ENCODE peak calls at places on chromosomes 16 and 17, in five cellular contexts. C is H9, I is trophoblast cell, S is neuronal stem cell, G is mesenchymal stem cell. J is an unnamed sample.

GRCh38 chr17:57085448-57086068 is 512 bp downstream of the AKAP1 start:
- DNase-seq in S (peak), I (peak), G (peak), C (peak), J (peak)

GRCh38 chr17:1181769-1182137 is 2.0 kb upstream of the ABR start:
- DNase-seq in I (no peak), S (no peak), C (no peak), G (peak), J (no peak)

GRCh38 chr16:50747206-50747956 is 5.5 kb downstream of the CYLD start:
- DNase-seq in G (peak), I (no peak), S (no peak), C (no peak), J (no peak)

GRCh38 chr16:24538756-24539294 is 541 bp upstream of the RBBP6 start:
- DNase-seq in G (peak), I (peak), C (no peak), S (no peak), J (no peak)

GRCh38 chr16:14015948-14016347 is 55.2 kb upstream of the MRTFB start:
- DNase-seq in I (peak), S (no peak), C (no peak), G (peak), J (no peak)

GRCh38 chr17:42347198-42347597 is 41.0 kb downstream of the STAT3 start:
- DNase-seq in I (peak), G (peak), S (no peak), C (no peak), J (no peak)

GRCh38 chr16:88437367-88437964 is 15.6 kb upstream of the ZFPM1 start:
- DNase-seq in C (peak), G (no peak), S (no peak), I (peak), J (peak)

GRCh38 chr16:85365120-85365519 is 248.0 kb upstream of the GSE1 start:
- DNase-seq in S (no peak), I (peak), G (peak), C (peak), J (no peak)

GRCh38 chr17:73103661-73104335 is 11.3 kb upstream of the SLC39A11 start:
- DNase-seq in G (no peak), C (no peak), I (no peak), S (no peak), J (no peak)

GRCh38 chr16:84084570-84085270 is 32.0 kb downstream of the MBTPS1 start:
- DNase-seq in C (peak), I (peak), G (peak), S (peak), J (peak)

GRCh38 chr16:6918661-6919060 is 414.0 kb upstream of the RBFOX1 start:
- DNase-seq in S (no peak), G (no peak), I (no peak), C (no peak), J (no peak)

GRCh38 chr16:84065536-84066132 is 23.0 kb upstream of the SLC38A8 start:
- DNase-seq in G (peak), S (no peak), I (peak), C (peak), J (no peak)

GRCh38 chr17:77388384-77389306 is 247.9 kb downstream of the SEC14L1 start:
- DNase-seq in S (no peak), C (no peak), I (peak), G (peak), J (no peak)

GRCh38 chr16:56481468-56482112 is 30.2 kb downstream of the OGFOD1 start:
- DNase-seq in G (no peak), C (no peak), I (no peak), S (no peak), J (no peak)

GRCh38 chr16:58098207-58099096 is 30.7 kb downstream of the CFAP20 start:
- DNase-seq in C (no peak), I (peak), S (no peak), G (no peak), J (no peak)

GRCh38 chr16:50862818-50863672 is 121.2 kb downstream of the CYLD start:
- DNase-seq in I (no peak), S (no peak), G (no peak), C (no peak), J (peak)

GRCh38 chr16:51268237-51268636 is 117.2 kb upstream of the SALL1 start:
- DNase-seq in C (no peak), S (no peak), G (peak), I (no peak), J (no peak)

GRCh38 chr17:80889897-80890550 is 101.6 kb upstream of the CHMP6 start:
- DNase-seq in C (no peak), G (no peak), S (no peak), I (no peak), J (no peak)

GRCh38 chr16:84914273-84914672 is 94.5 kb downstream of the CRISPLD2 start:
- DNase-seq in C (no peak), S (no peak), I (no peak), G (no peak), J (no peak)

GRCh38 chr16:57147381-57148191 is 38.3 kb downstream of the PSME3IP1 start:
- DNase-seq in I (no peak), G (no peak), S (no peak), C (peak), J (no peak)

DNA sequence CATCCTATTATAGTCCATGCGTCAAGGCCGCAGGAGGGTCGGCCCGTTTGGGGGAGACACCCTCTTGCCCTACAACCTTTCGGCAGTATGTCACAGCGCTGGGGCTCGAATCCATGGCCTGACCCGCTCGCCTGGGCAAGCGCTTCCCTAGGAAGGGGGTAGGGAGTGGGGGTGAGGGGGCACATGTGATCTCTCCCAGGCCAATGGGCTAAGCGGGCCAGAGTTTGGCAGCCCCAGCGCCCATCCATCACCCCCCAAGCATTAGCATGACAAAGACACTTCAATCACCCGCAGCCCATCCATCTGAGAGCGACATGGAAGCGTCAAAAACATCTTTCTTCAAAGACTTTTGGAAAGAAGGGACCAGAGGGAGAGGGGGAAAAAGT is at the start of gene HOXB1:
- DNase-seq in S (no peak), I (no peak), C (peak), G (no peak), J (no peak)
- H2BK12ac ChIP-seq in S (no peak), I (peak), C (no peak), G (no peak), J (peak)

DNA sequence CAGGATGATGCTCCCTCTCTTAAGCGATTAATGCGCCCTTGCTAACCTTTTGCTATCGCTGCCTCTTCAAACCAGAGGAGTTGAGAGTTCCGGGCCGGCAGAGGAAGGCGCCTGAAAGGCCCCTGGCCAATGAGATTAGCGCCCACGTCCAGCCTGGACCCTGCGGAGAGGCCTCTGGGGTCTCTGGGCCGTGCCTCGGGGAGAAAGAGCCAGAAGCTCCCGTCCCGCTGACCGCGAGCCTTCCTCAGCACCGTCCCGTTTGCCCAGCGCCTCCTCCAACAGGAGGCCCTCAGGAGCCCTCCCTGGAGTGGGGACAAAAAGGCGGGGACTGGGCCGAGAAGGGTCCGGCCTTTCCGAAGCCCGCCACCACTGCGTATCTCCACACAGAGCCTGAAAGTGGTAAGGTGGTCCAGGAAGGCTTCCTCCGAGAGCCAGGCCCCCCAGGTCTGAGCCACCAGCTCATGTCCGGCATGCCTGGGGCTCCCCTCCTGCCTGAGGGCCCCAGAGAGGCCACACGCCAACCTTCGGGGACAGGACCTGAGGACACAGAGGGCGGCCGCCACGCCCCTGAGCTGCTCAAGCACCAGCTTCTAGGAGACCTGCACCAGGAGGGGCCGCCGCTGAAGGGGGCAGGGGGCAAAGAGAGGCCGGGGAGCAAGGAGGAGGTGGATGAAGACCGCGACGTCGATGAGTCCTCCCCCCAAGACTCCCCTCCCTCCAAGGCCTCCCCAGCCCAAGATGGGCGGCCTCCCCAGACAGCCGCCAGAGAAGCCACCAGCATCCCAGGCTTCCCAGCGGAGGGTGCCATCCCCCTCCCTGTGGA is 16.0 kb upstream of the STH start:
- DNase-seq in C (no peak), S (no peak), I (no peak), G (no peak), J (no peak)
- H2BK12ac ChIP-seq in C (no peak), S (no peak), I (no peak), G (no peak), J (no peak)

GRCh38 chr17:34865696-34866095 is 95.6 kb downstream of the CCT6B start:
- DNase-seq in I (no peak), G (no peak), S (no peak), C (no peak), J (no peak)
- H2BK12ac ChIP-seq in I (no peak), G (no peak), S (no peak), C (no peak), J (no peak)

GRCh38 chr16:29984764-29985147 is 10.7 kb downstream of the HIRIP3 start:
- DNase-seq in S (no peak), I (no peak), C (no peak), G (no peak), J (no peak)
- H2BK12ac ChIP-seq in S (no peak), I (no peak), C (no peak), G (no peak), J (no peak)

GRCh38 chr17:7889166-7889584 is 586 bp downstream of the CHD3 start:
- DNase-seq in I (peak), S (peak), C (peak), G (peak), J (no peak)
- H2BK12ac ChIP-seq in I (peak), S (no peak), C (no peak), G (peak), J (no peak)

GRCh38 chr16:9383281-9383680 is 291.8 kb downstream of the HAPSTR1 start:
- DNase-seq in C (no peak), G (no peak), S (no peak), I (no peak), J (no peak)

GRCh38 chr16:9384141-9384540 is 292.7 kb downstream of the HAPSTR1 start:
- DNase-seq in S (no peak), I (no peak), G (no peak), C (no peak), J (no peak)

GRCh38 chr16:9381399-9381798 is 290.0 kb downstream of the HAPSTR1 start:
- DNase-seq in I (no peak), S (no peak), C (no peak), G (no peak), J (no peak)

GRCh38 chr16:9380221-9380620 is 288.8 kb downstream of the HAPSTR1 start:
- DNase-seq in I (no peak), S (no peak), G (no peak), C (no peak), J (no peak)

GRCh38 chr16:9381908-9382307 is 290.5 kb downstream of the HAPSTR1 start:
- DNase-seq in C (no peak), S (no peak), G (no peak), I (no peak), J (no peak)
- H2BK12ac ChIP-seq in C (no peak), S (no peak), G (no peak), I (no peak), J (no peak)

GRCh38 chr17:69047368-69048263 is 13.1 kb downstream of the ABCA9 start:
- DNase-seq in C (no peak), G (peak), I (peak), S (no peak), J (no peak)

GRCh38 chr17:69048634-69049033 is 12.1 kb downstream of the ABCA9 start:
- DNase-seq in S (no peak), G (no peak), C (no peak), I (no peak), J (no peak)

GRCh38 chr17:69046130-69046807 is 14.5 kb downstream of the ABCA9 start:
- DNase-seq in S (no peak), G (no peak), C (no peak), I (no peak), J (no peak)

GRCh38 chr17:69055334-69055733 is 5.4 kb downstream of the ABCA9 start:
- DNase-seq in G (no peak), S (no peak), C (no peak), I (no peak), J (no peak)

DNA sequence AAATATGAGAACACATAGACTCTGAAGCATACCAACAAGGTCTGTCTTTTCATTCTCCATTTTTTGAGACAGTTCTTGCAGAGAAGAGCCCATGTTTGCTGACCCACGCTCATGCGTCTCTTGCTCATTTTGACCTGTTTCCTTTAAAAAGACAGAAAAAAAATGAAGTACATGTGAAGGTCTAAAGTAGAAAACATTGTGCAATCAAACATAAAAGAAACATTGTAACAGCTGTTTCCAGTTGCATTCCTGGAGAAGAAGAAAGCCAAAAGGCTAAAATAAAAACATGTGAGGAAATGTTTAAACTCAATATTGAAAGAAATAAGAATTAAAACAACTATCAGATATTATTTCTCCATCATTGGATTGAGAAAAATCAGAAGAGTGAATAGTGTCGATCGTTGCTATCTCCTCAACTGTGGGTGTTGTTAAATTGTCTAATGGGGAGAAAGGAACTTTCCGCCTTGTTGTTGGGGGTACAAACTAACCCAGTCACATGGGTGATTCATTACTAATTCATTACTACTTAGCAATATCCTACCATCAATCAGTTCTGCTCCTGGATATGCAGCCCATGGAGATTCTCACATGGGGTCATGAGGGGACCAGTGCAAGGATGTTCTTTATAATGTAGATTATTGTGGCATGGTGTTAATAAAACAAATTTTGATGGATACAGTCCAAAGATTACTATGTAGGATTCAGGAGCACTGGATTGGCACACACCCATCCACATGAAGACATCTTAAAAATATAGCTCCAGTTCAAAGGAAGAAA is 9.5 kb downstream of the ABCA9 start:
- DNase-seq in C (no peak), S (no peak), I (no peak), G (peak), J (no peak)
- H2BK12ac ChIP-seq in C (no peak), S (no peak), I (no peak), G (no peak), J (no peak)

GRCh38 chr16:4702466-4702808 is 9.1 kb downstream of the NUDT16L1 start:
- DNase-seq in I (no peak), G (no peak), S (no peak), C (no peak), J (no peak)
- H2BK12ac ChIP-seq in I (no peak), G (no peak), S (no peak), C (no peak), J (no peak)

J was measured in H1.